ENCODE peak calls at places on chromosomes 12 and 14, in four cellular contexts. M, Z, P and Q are unnamed samples.

GRCh38 chr12:6538420-6539275 is 4.3 kb downstream of the GAPDH start:
- DNase-seq in Z (peak; percentile 41), P (no peak), M (no peak), Q (peak; percentile 66)

GRCh38 chr14:64673748-64674147 is 30.5 kb upstream of the PLEKHG3 start:
- DNase-seq in Z (peak; percentile 98), P (no peak), M (no peak), Q (peak; percentile 79)

GRCh38 chr14:26389646-26390508 is 208.0 kb downstream of the NOVA1 start:
- DNase-seq in M (peak; percentile 9), P (no peak), Z (no peak), Q (peak; percentile 46)

GRCh38 chr14:70954068-70954467 is 46.8 kb downstream of the PCNX1 start:
- DNase-seq in Z (no peak), P (no peak), M (no peak), Q (no peak)

GRCh38 chr14:68627868-68628604 is 164.8 kb downstream of the ZFP36L1 start:
- DNase-seq in M (peak; percentile 78), Z (peak; percentile 52), P (peak; percentile 60), Q (peak; percentile 39)

GRCh38 chr12:67096533-67097318 is 172.4 kb upstream of the CAND1 start:
- DNase-seq in P (no peak), M (no peak), Z (peak; percentile 85), Q (peak; percentile 91)

GRCh38 chr14:75602527-75602926 is 24.1 kb downstream of the FLVCR2 start:
- DNase-seq in Z (no peak), P (no peak), M (no peak), Q (no peak)

GRCh38 chr12:6494351-6494743 is 445 bp downstream of the NCAPD2 start:
- DNase-seq in Z (no peak), P (no peak), M (no peak), Q (no peak)

GRCh38 chr14:77086017-77086727 is 11.9 kb upstream of the CIPC start:
- DNase-seq in M (no peak), Z (peak; percentile 76), P (no peak), Q (peak; percentile 71)

GRCh38 chr14:21997300-21997699 is 323.7 kb upstream of the OR4E1 start:
- DNase-seq in P (no peak), Z (peak; percentile 38), M (no peak), Q (peak; percentile 68)

GRCh38 chr14:98189077-98189476 is 1082.9 kb downstream of the BCL11B start:
- DNase-seq in Z (no peak), M (no peak), P (no peak), Q (no peak)

GRCh38 chr14:71733210-71733883 is 198.9 kb upstream of the RGS6 start:
- DNase-seq in M (no peak), P (no peak), Z (no peak), Q (no peak)

GRCh38 chr12:129613311-129613710 is 290.5 kb downstream of the TMEM132D start:
- DNase-seq in M (no peak), Z (no peak), P (no peak), Q (no peak)

GRCh38 chr12:105221588-105222325 is 14.2 kb downstream of the APPL2 start:
- DNase-seq in Z (no peak), P (no peak), M (peak; percentile 43), Q (no peak)

GRCh38 chr12:99282670-99283069 is 364.9 kb upstream of the GARIN6 start:
- DNase-seq in Z (no peak), P (no peak), M (no peak), Q (no peak)
- H3K4me3 ChIP-seq in Z (no peak overlapping the region), P (no peak overlapping the region), M (no peak overlapping the region), Q (no peak overlapping the region)

DNA sequence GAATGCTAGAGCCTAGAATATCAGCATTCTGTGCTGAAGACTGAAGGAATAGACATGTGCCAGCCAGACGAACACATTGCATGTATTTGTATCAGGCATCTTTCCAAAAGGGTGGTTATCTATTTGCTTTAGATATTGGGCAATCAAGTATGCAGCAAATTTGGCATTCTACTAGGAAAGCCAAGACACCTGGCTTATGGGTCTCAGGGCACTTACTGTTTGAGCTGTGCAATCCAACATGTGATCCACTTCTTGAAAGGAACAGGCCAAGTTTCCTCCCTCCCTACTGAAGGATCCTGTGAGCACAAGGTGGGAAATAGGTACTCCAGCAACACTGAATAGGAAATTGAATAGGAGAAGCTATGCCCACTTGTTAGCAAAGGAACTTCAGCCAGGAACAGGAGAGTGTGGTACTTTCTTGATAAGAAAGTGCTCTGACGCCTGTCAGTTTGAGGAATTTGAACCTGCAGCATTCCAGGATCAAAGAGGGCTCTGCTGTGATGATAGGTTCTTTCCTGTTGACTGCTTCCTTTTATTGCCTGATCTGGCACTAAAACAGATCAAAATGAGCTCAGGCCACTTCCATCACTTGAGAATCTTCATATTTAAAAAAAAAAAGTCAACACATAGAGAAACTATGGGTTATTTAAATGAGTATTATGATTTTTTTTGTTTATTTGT is 20.6 kb downstream of the OR6S1 start:
- DNase-seq in Z (no peak), P (no peak), M (no peak), Q (no peak)
- TF ChIP-seq CTCF in Z (no peak), P (no peak), M (no peak), Q (no peak)

GRCh38 chr14:39264558-39264957 is 30.8 kb downstream of the MIA2 start:
- DNase-seq in M (no peak), P (no peak), Z (no peak), Q (no peak)

GRCh38 chr14:39266871-39267591 is 33.3 kb downstream of the MIA2 start:
- DNase-seq in Z (peak; percentile 88), M (peak; percentile 86), P (peak; percentile 84), Q (peak; percentile 85)

GRCh38 chr14:39265032-39265431 is 31.3 kb downstream of the MIA2 start:
- DNase-seq in Z (peak; percentile 61), P (no peak), M (peak; percentile 19), Q (peak; percentile 76)

GRCh38 chr14:39266589-39266870 is 32.8 kb downstream of the MIA2 start:
- DNase-seq in M (peak; percentile 94), Z (no peak), P (no peak), Q (no peak)

DNA sequence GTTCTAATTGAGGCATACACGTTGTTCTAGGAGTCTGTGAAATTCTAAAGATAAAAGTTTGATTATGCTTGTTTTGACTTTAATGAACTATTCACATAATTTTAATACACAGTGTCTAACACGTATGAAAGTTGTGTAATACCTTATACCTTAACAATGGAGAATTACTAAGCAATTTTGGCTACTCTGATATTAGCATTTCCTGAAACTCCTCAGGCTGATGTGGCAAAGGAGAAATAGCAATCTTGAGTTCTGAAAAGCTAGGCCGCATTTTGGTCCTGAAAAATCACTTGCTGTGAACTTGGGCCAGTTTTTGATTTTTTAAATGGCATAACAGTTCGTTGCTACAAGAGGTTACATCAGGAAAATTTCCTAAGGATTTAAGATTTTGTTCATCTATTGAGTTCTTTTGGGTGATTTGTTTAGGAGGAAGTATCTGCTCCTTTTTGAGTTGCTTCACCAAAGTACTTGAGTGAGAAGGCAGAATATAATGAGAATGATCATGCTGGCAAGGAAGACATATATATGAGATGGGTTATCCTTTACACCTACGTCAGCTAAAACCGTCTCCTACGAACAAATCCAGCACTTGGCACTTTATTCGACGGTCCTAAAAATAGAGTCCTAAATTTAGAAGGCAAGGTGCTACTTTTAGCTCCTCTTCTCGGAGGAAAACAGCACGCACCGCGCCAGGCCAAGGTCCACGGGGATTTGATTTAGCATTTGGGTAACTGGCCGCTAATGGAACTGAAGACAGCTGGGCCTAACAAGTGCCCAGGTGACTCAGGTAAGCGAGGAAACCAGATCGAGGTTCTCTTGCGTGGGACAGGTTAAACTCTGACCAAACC is 32.2 kb downstream of the MIA2 start:
- DNase-seq in Z (peak; percentile 82), P (peak; percentile 58), M (no peak), Q (peak; percentile 77)
- H3K4me3 ChIP-seq in Z (peak overlapping the region; percentile 99), P (peak overlapping the region; percentile 91), M (no peak overlapping the region), Q (peak overlapping the region; percentile 94)

DNA sequence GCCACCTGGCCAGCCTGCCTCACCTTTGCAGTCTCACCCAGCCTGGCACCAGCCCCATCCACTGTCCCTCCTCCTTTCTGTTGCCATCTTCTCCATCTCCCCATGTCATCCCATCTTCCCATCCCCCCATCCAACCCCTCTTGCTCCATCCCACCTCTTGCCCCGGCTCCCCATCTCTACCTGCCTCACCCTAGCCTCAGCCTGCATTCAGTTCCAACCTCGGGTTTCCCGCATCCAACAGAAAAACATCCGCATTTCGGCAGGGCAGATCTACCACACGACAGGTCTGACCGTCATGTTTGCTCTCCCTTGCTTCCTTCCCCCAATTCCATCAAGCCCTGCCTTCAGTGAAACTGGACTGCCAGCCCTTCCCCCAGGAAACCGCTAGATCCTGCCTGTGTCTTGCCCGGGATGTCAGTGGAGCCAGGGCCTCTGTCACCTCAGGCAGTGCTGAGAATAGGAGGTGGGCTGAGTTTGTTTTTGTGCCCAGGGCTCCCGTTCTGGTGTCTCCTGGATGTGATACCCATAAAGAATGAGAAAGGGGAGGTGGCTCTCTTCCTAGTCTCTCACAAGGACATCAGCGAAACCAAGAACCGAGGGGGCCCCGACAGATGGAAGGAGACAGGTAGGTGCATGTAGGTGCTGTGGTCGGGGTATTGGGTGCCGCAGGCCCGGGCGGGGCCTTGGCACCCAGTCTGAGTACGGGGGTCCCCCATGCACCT is 2.5 kb downstream of the KCNH3 start:
- DNase-seq in Z (no peak), M (no peak), P (no peak), Q (no peak)
- TF ChIP-seq CTCF in Z (no peak), M (no peak), P (no peak), Q (no peak)

GRCh38 chr12:88752183-88752582 is 171.9 kb upstream of the KITLG start:
- DNase-seq in M (no peak), Z (no peak), P (no peak), Q (no peak)

GRCh38 chr12:88753707-88754106 is 173.4 kb upstream of the KITLG start:
- DNase-seq in P (no peak), M (no peak), Z (no peak), Q (no peak)

GRCh38 chr12:88753074-88753473 is 172.8 kb upstream of the KITLG start:
- DNase-seq in Z (peak; percentile 11), M (no peak), P (no peak), Q (peak; percentile 46)

GRCh38 chr12:88756153-88756552 is 175.9 kb upstream of the KITLG start:
- DNase-seq in Z (no peak), M (no peak), P (no peak), Q (no peak)

GRCh38 chr12:88756917-88757316 is 176.6 kb upstream of the KITLG start:
- DNase-seq in P (no peak), M (no peak), Z (no peak), Q (no peak)
- H3K4me3 ChIP-seq in P (no peak overlapping the region), M (no peak overlapping the region), Z (no peak overlapping the region), Q (no peak overlapping the region)